ENCODE peak calls at places on chromosomes 11 and 22, in four cellular contexts. E is pulmonary artery endothelial cell, R is NCI-H748 treated with DMSO at 0.1 percent for 48 hours, B is nucleus accumbens. I is an unnamed sample.

GRCh38 chr22:41833369-41834004 is 582 bp downstream of the SREBF2 start:
- DNase-seq in E (no peak), R (no peak), B (peak; percentile 24), I (no peak)

GRCh38 chr22:32880061-32880460 is 78.6 kb downstream of the TIMP3 start:
- DNase-seq in E (no peak), B (no peak), R (no peak), I (no peak)

GRCh38 chr22:17985606-17986005 is 38.8 kb downstream of the MICAL3 start:
- DNase-seq in E (no peak), R (no peak), B (no peak), I (no peak)

GRCh38 chr22:35310556-35311550 is 11.2 kb downstream of the TOM1 start:
- DNase-seq in E (no peak), B (no peak), R (no peak), I (no peak)

GRCh38 chr11:107957109-107957588 is 28.9 kb downstream of the RAB39A start:
- DNase-seq in E (no peak), B (no peak), R (no peak), I (no peak)

GRCh38 chr11:34234086-34234740 is 123.6 kb downstream of the ABTB2 start:
- DNase-seq in B (no peak), R (no peak), E (no peak), I (no peak)

GRCh38 chr11:90219438-90219837 is 3.4 kb downstream of the CHORDC1 start:
- DNase-seq in R (no peak), E (no peak), B (no peak), I (no peak)

GRCh38 chr22:24330636-24331035 is 60.0 kb downstream of the SPECC1L start:
- DNase-seq in R (no peak), B (no peak), E (no peak), I (no peak)

GRCh38 chr22:31099386-31099785 is 8.0 kb downstream of the SELENOM start:
- DNase-seq in E (no peak), B (no peak), R (no peak), I (no peak)

I was measured in Panc1.